ENCODE peak calls at places on chromosomes 11 and 22, in eight cellular contexts. One of them, this sample, is unnamed.

GRCh38 chr11:63791495-63792167 is 21.6 kb upstream of the SPINDOC start:
- DNase-seq in vagina: no peak
- DNase-seq in left ventricle myocardium inferior: no peak
- DNase-seq in GM20000: no peak
- DNase-seq in NB4: no peak
- DNase-seq in fibroblast of mammary gland: peak; percentile 15
- DNase-seq in adrenal gland: no peak
- DNase-seq in B cell: no peak
- DNase-seq in this sample: no peak

GRCh38 chr11:133040289-133040893 is 491.9 kb downstream of the OPCML start:
- DNase-seq in vagina: no peak
- DNase-seq in left ventricle myocardium inferior: no peak
- DNase-seq in GM20000: no peak
- DNase-seq in NB4: no peak
- DNase-seq in fibroblast of mammary gland: no peak
- DNase-seq in adrenal gland: no peak
- DNase-seq in B cell: no peak
- DNase-seq in this sample: no peak

GRCh38 chr11:105923814-105924213 is 98.2 kb downstream of the MSANTD4 start:
- DNase-seq in vagina: no peak
- DNase-seq in left ventricle myocardium inferior: no peak
- DNase-seq in GM20000: no peak
- DNase-seq in NB4: no peak
- DNase-seq in fibroblast of mammary gland: peak; percentile 66
- DNase-seq in adrenal gland: no peak
- DNase-seq in B cell: no peak
- DNase-seq in this sample: no peak

GRCh38 chr22:49788492-49788891 is 39.2 kb downstream of the BRD1 start:
- DNase-seq in vagina: no peak
- DNase-seq in left ventricle myocardium inferior: peak; percentile 79
- DNase-seq in GM20000: no peak
- DNase-seq in NB4: peak; percentile 57
- DNase-seq in fibroblast of mammary gland: peak; percentile 30
- DNase-seq in adrenal gland: peak; percentile 87
- DNase-seq in B cell: no peak
- DNase-seq in this sample: no peak

GRCh38 chr11:77547863-77548551 is 41.7 kb upstream of the AQP11 start:
- DNase-seq in vagina: no peak
- DNase-seq in left ventricle myocardium inferior: no peak
- DNase-seq in GM20000: peak; percentile 63
- DNase-seq in NB4: peak; percentile 77
- DNase-seq in fibroblast of mammary gland: peak; percentile 77
- DNase-seq in adrenal gland: peak; percentile 44
- DNase-seq in B cell: peak; percentile 46
- DNase-seq in this sample: peak; percentile 38

GRCh38 chr22:22013559-22014284 is 31.1 kb upstream of the TOP3B start:
- DNase-seq in vagina: no peak
- DNase-seq in left ventricle myocardium inferior: no peak
- DNase-seq in GM20000: no peak
- DNase-seq in NB4: no peak
- DNase-seq in fibroblast of mammary gland: no peak
- DNase-seq in adrenal gland: no peak
- DNase-seq in B cell: no peak
- DNase-seq in this sample: no peak

GRCh38 chr11:44993971-44994705 is 43.5 kb upstream of the TP53I11 start:
- DNase-seq in vagina: peak; percentile 46
- DNase-seq in left ventricle myocardium inferior: no peak
- DNase-seq in GM20000: no peak
- DNase-seq in NB4: no peak
- DNase-seq in fibroblast of mammary gland: no peak
- DNase-seq in adrenal gland: no peak
- DNase-seq in B cell: no peak
- DNase-seq in this sample: peak; percentile 67

GRCh38 chr11:46338636-46338987 is 8.7 kb upstream of the DGKZ start:
- DNase-seq in vagina: no peak
- DNase-seq in left ventricle myocardium inferior: no peak
- DNase-seq in GM20000: no peak
- DNase-seq in NB4: no peak
- DNase-seq in fibroblast of mammary gland: peak; percentile 23
- DNase-seq in adrenal gland: no peak
- DNase-seq in B cell: no peak
- DNase-seq in this sample: no peak

GRCh38 chr11:86637976-86638375 is 34.4 kb downstream of the ME3 start:
- DNase-seq in vagina: no peak
- DNase-seq in left ventricle myocardium inferior: no peak
- DNase-seq in GM20000: no peak
- DNase-seq in NB4: peak; percentile 12
- DNase-seq in fibroblast of mammary gland: peak; percentile 56
- DNase-seq in adrenal gland: no peak
- DNase-seq in B cell: no peak
- DNase-seq in this sample: no peak

GRCh38 chr11:13238879-13239514 is 38.6 kb upstream of the BMAL1 start:
- DNase-seq in vagina: no peak
- DNase-seq in left ventricle myocardium inferior: peak; percentile 22
- DNase-seq in GM20000: peak; percentile 34
- DNase-seq in NB4: peak; percentile 57
- DNase-seq in fibroblast of mammary gland: peak; percentile 62
- DNase-seq in adrenal gland: peak; percentile 58
- DNase-seq in B cell: no peak
- DNase-seq in this sample: no peak

GRCh38 chr11:119375629-119376196 is 5.8 kb downstream of the USP2 start:
- DNase-seq in vagina: peak; percentile 88
- DNase-seq in left ventricle myocardium inferior: peak; percentile 85
- DNase-seq in GM20000: no peak
- DNase-seq in NB4: no peak
- DNase-seq in fibroblast of mammary gland: peak; percentile 96
- DNase-seq in adrenal gland: peak; percentile 92
- DNase-seq in B cell: peak; percentile 35
- DNase-seq in this sample: no peak

GRCh38 chr22:20147286-20147988 is 3.4 kb downstream of the CCDC188 start:
- DNase-seq in vagina: no peak
- DNase-seq in left ventricle myocardium inferior: no peak
- DNase-seq in GM20000: no peak
- DNase-seq in NB4: peak; percentile 45
- DNase-seq in fibroblast of mammary gland: no peak
- DNase-seq in adrenal gland: no peak
- DNase-seq in B cell: no peak
- DNase-seq in this sample: no peak

GRCh38 chr11:107549253-107549953 is 16.1 kb downstream of the ALKBH8 start:
- DNase-seq in vagina: no peak
- DNase-seq in left ventricle myocardium inferior: no peak
- DNase-seq in GM20000: peak; percentile 29
- DNase-seq in NB4: peak; percentile 61
- DNase-seq in fibroblast of mammary gland: peak; percentile 65
- DNase-seq in adrenal gland: no peak
- DNase-seq in B cell: peak; percentile 41
- DNase-seq in this sample: no peak

GRCh38 chr22:31271026-31271425 is 21.3 kb downstream of the PIK3IP1 start:
- DNase-seq in vagina: no peak
- DNase-seq in left ventricle myocardium inferior: no peak
- DNase-seq in GM20000: no peak
- DNase-seq in NB4: no peak
- DNase-seq in fibroblast of mammary gland: no peak
- DNase-seq in adrenal gland: no peak
- DNase-seq in B cell: no peak
- DNase-seq in this sample: no peak

GRCh38 chr11:104898685-104899013 is 389 bp upstream of the CASP12 start:
- DNase-seq in vagina: no peak
- DNase-seq in left ventricle myocardium inferior: no peak
- DNase-seq in GM20000: no peak
- DNase-seq in NB4: no peak
- DNase-seq in fibroblast of mammary gland: no peak
- DNase-seq in adrenal gland: no peak
- DNase-seq in B cell: no peak
- DNase-seq in this sample: no peak

GRCh38 chr22:42630901-42631602 is 9.3 kb downstream of the ATP5MGL start:
- DNase-seq in vagina: no peak
- DNase-seq in left ventricle myocardium inferior: no peak
- DNase-seq in GM20000: no peak
- DNase-seq in NB4: no peak
- DNase-seq in fibroblast of mammary gland: no peak
- DNase-seq in adrenal gland: no peak
- DNase-seq in B cell: no peak
- DNase-seq in this sample: no peak

GRCh38 chr11:28627690-28628255 is 519.6 kb downstream of the METTL15 start:
- DNase-seq in vagina: no peak
- DNase-seq in left ventricle myocardium inferior: no peak
- DNase-seq in GM20000: no peak
- DNase-seq in NB4: no peak
- DNase-seq in fibroblast of mammary gland: no peak
- DNase-seq in adrenal gland: no peak
- DNase-seq in B cell: no peak
- DNase-seq in this sample: no peak
- TF ChIP-seq CTCF in vagina: no peak
- TF ChIP-seq CTCF in left ventricle myocardium inferior: no peak
- TF ChIP-seq CTCF in GM20000: no peak
- TF ChIP-seq CTCF in NB4: no peak
- TF ChIP-seq CTCF in fibroblast of mammary gland: no peak
- TF ChIP-seq CTCF in adrenal gland: no peak
- TF ChIP-seq CTCF in B cell: no peak
- TF ChIP-seq CTCF in this sample: no peak

GRCh38 chr11:64918056-64918455 is 1.0 kb upstream of the ATG2A start:
- DNase-seq in vagina: no peak
- DNase-seq in left ventricle myocardium inferior: no peak
- DNase-seq in GM20000: no peak
- DNase-seq in NB4: peak; percentile 70
- DNase-seq in fibroblast of mammary gland: peak; percentile 56
- DNase-seq in adrenal gland: no peak
- DNase-seq in B cell: no peak
- DNase-seq in this sample: no peak
- TF ChIP-seq CTCF in vagina: no peak
- TF ChIP-seq CTCF in left ventricle myocardium inferior: no peak
- TF ChIP-seq CTCF in GM20000: no peak
- TF ChIP-seq CTCF in NB4: no peak
- TF ChIP-seq CTCF in fibroblast of mammary gland: peak; percentile 36
- TF ChIP-seq CTCF in adrenal gland: no peak
- TF ChIP-seq CTCF in B cell: no peak
- TF ChIP-seq CTCF in this sample: peak; percentile 28

DNA sequence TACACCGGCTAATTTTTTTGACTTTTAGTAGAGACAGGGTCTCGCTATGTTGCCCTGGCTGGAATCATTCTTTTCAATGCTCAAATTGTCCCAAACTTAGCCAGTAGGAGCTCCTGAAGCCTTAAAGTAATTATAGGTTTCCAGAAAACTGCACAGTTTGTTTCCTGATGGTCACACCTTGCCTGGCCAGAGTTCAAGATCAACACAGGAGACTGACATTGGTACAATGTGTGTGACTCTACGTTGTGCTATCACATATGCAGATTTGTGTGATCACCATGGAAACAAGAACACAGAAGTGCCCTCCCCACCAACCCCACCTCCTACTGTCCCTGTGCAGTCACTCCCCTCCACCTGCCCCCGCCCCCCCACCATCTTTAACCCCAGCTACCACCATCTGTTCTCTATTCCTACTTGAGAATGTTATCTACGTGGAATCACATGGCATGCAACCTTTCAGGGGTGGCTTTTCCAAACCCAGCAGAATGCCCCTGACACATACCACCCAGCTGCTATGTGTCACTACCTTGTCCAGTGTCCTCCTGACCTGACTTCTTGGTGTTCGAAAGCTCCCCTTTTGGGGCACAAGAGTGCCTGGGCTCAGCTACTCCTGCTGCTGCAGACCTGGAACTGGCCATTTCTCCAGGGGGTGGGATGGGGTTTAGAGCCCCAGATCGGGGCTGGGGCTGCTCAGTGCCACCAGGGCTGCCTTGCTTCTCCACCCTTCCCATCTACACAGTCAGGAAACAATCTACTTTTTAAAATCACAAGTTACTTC is 6.1 kb upstream of the NAP1L4 start:
- DNase-seq in vagina: no peak
- DNase-seq in left ventricle myocardium inferior: no peak
- DNase-seq in GM20000: no peak
- DNase-seq in NB4: no peak
- DNase-seq in fibroblast of mammary gland: no peak
- DNase-seq in adrenal gland: peak; percentile 2
- DNase-seq in B cell: no peak
- DNase-seq in this sample: no peak
- TF ChIP-seq CTCF in vagina: no peak
- TF ChIP-seq CTCF in left ventricle myocardium inferior: no peak
- TF ChIP-seq CTCF in GM20000: no peak
- TF ChIP-seq CTCF in NB4: no peak
- TF ChIP-seq CTCF in fibroblast of mammary gland: no peak
- TF ChIP-seq CTCF in adrenal gland: no peak
- TF ChIP-seq CTCF in B cell: no peak
- TF ChIP-seq CTCF in this sample: no peak

GRCh38 chr11:69639843-69640242 is 1.1 kb upstream of the CCND1 start:
- DNase-seq in vagina: no peak
- DNase-seq in left ventricle myocardium inferior: no peak
- DNase-seq in GM20000: no peak
- DNase-seq in NB4: no peak
- DNase-seq in fibroblast of mammary gland: no peak
- DNase-seq in adrenal gland: no peak
- DNase-seq in B cell: no peak
- DNase-seq in this sample: no peak

GRCh38 chr11:69640260-69640994 is 529 bp upstream of the CCND1 start:
- DNase-seq in vagina: no peak
- DNase-seq in left ventricle myocardium inferior: peak; percentile 44
- DNase-seq in GM20000: no peak
- DNase-seq in NB4: peak; percentile 42
- DNase-seq in fibroblast of mammary gland: peak; percentile 36
- DNase-seq in adrenal gland: peak; percentile 51
- DNase-seq in B cell: no peak
- DNase-seq in this sample: no peak

GRCh38 chr11:69642549-69642912 is 1.6 kb downstream of the CCND1 start:
- DNase-seq in vagina: no peak
- DNase-seq in left ventricle myocardium inferior: peak; percentile 38
- DNase-seq in GM20000: peak; percentile 70
- DNase-seq in NB4: peak; percentile 51
- DNase-seq in fibroblast of mammary gland: no peak
- DNase-seq in adrenal gland: no peak
- DNase-seq in B cell: peak; percentile 59
- DNase-seq in this sample: no peak

GRCh38 chr11:69641681-69642548 is 959 bp downstream of the CCND1 start:
- DNase-seq in vagina: no peak
- DNase-seq in left ventricle myocardium inferior: no peak
- DNase-seq in GM20000: no peak
- DNase-seq in NB4: peak; percentile 45
- DNase-seq in fibroblast of mammary gland: no peak
- DNase-seq in adrenal gland: no peak
- DNase-seq in B cell: no peak
- DNase-seq in this sample: no peak

DNA sequence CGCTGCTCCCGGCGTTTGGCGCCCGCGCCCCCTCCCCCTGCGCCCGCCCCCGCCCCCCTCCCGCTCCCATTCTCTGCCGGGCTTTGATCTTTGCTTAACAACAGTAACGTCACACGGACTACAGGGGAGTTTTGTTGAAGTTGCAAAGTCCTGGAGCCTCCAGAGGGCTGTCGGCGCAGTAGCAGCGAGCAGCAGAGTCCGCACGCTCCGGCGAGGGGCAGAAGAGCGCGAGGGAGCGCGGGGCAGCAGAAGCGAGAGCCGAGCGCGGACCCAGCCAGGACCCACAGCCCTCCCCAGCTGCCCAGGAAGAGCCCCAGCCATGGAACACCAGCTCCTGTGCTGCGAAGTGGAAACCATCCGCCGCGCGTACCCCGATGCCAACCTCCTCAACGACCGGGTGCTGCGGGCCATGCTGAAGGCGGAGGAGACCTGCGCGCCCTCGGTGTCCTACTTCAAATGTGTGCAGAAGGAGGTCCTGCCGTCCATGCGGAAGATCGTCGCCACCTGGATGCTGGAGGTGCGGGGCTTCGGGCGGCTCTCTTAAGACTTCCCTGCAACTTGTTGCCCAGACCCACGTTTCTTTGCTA is at the start of gene CCND1:
- DNase-seq in vagina: no peak
- DNase-seq in left ventricle myocardium inferior: peak; percentile 76
- DNase-seq in GM20000: peak; percentile 84
- DNase-seq in NB4: peak; percentile 91
- DNase-seq in fibroblast of mammary gland: peak; percentile 92
- DNase-seq in adrenal gland: peak; percentile 87
- DNase-seq in B cell: no peak
- DNase-seq in this sample: peak; percentile 92
- TF ChIP-seq CTCF in vagina: no peak
- TF ChIP-seq CTCF in left ventricle myocardium inferior: peak; percentile 36
- TF ChIP-seq CTCF in GM20000: no peak
- TF ChIP-seq CTCF in NB4: no peak
- TF ChIP-seq CTCF in fibroblast of mammary gland: peak; percentile 20
- TF ChIP-seq CTCF in adrenal gland: peak; percentile 23
- TF ChIP-seq CTCF in B cell: no peak
- TF ChIP-seq CTCF in this sample: peak; percentile 41